ENCODE peak calls at places on chromosome 21, in nine cellular contexts. D, O, I, Q, X, G, S, W and U are unnamed samples.

GRCh38 chr21:38351961-38352521 is 95.2 kb downstream of the KCNJ15 start:
- DNase-seq in D (no peak), O (no peak), I (peak), Q (peak), X (no peak), G (no peak), S (peak), W (no peak), U (peak)

GRCh38 chr21:41210405-41211040 is 42.6 kb downstream of the BACE2 start:
- DNase-seq in D (peak), O (no peak), I (no peak), Q (no peak), X (no peak), G (no peak), S (no peak), W (no peak), U (peak)

GRCh38 chr21:29654203-29654602 is 285.6 kb downstream of the GRIK1 start:
- DNase-seq in D (no peak), O (no peak), I (no peak), Q (no peak), X (no peak), G (no peak), S (no peak), W (no peak), U (no peak)

GRCh38 chr21:18801468-18801867 is 397.9 kb upstream of the TMPRSS15 start:
- DNase-seq in D (no peak), O (no peak), I (no peak), Q (no peak), X (no peak), G (no peak), S (no peak), W (no peak), U (peak)

GRCh38 chr21:45889961-45890360 is 91.6 kb upstream of the COL6A1 start:
- DNase-seq in D (peak), O (no peak), I (peak), Q (no peak), X (no peak), G (no peak), S (no peak), W (no peak), U (no peak)

GRCh38 chr21:46477765-46478164 is 19.1 kb downstream of the DIP2A start:
- DNase-seq in D (no peak), O (no peak), I (peak), Q (no peak), X (no peak), G (no peak), S (no peak), W (no peak), U (peak)

GRCh38 chr21:16634522-16634914 is 878.3 kb upstream of the CXADR start:
- DNase-seq in D (no peak), O (no peak), I (no peak), Q (no peak), X (no peak), G (no peak), S (no peak), W (no peak), U (no peak)

GRCh38 chr21:36499578-36500471 is 19.9 kb upstream of the CLDN14 start:
- DNase-seq in D (no peak), O (no peak), I (peak), Q (peak), X (no peak), G (peak), S (no peak), W (no peak), U (peak)

GRCh38 chr21:25350056-25350455 is 257.2 kb downstream of the MRPL39 start:
- DNase-seq in D (peak), O (no peak), I (peak), Q (no peak), X (no peak), G (no peak), S (no peak), W (no peak), U (peak)

GRCh38 chr21:46385846-46386725 is 62.1 kb downstream of the PCNT start:
- DNase-seq in D (no peak), O (no peak), I (peak), Q (no peak), X (no peak), G (no peak), S (no peak), W (no peak), U (peak)

GRCh38 chr21:34692458-34693020 is 23.7 kb downstream of the CLIC6 start:
- DNase-seq in D (no peak), O (no peak), I (no peak), Q (no peak), X (no peak), G (no peak), S (no peak), W (no peak), U (no peak)

GRCh38 chr21:34733866-34734265 is 65.1 kb downstream of the CLIC6 start:
- DNase-seq in D (no peak), O (no peak), I (no peak), Q (no peak), X (no peak), G (no peak), S (no peak), W (no peak), U (no peak)

GRCh38 chr21:36747815-36748381 is 49.0 kb downstream of the SIM2 start:
- DNase-seq in D (peak), O (no peak), I (peak), Q (no peak), X (no peak), G (peak), S (no peak), W (no peak), U (peak)

GRCh38 chr21:29196021-29196663 is 65.7 kb downstream of the MAP3K7CL start:
- DNase-seq in D (no peak), O (peak), I (peak), Q (peak), X (peak), G (no peak), S (no peak), W (peak), U (peak)

GRCh38 chr21:29403922-29404538 is 105.3 kb downstream of the BACH1 start:
- DNase-seq in D (no peak), O (peak), I (peak), Q (no peak), X (no peak), G (peak), S (peak), W (no peak), U (no peak)

GRCh38 chr21:15764878-15765277 is 35.1 kb downstream of the USP25 start:
- DNase-seq in D (no peak), O (no peak), I (no peak), Q (no peak), X (no peak), G (no peak), S (no peak), W (no peak), U (no peak)

GRCh38 chr21:46325073-46325912 is 1.3 kb downstream of the PCNT start:
- DNase-seq in D (peak), O (peak), I (peak), Q (no peak), X (no peak), G (peak), S (no peak), W (no peak), U (peak)

GRCh38 chr21:38938343-38938742 is 132.6 kb downstream of the ETS2 start:
- DNase-seq in D (peak), O (no peak), I (peak), Q (no peak), X (no peak), G (no peak), S (no peak), W (no peak), U (peak)

GRCh38 chr21:35395728-35396127 is 346.6 kb upstream of the RUNX1 start:
- DNase-seq in D (no peak), O (no peak), I (no peak), Q (no peak), X (no peak), G (no peak), S (no peak), W (no peak), U (peak)

GRCh38 chr21:26148071-26148470 is 22.5 kb downstream of the APP start:
- DNase-seq in D (peak), O (no peak), I (no peak), Q (no peak), X (no peak), G (no peak), S (no peak), W (no peak), U (peak)

GRCh38 chr21:18368193-18368592 is 35.4 kb downstream of the TMPRSS15 start:
- DNase-seq in D (no peak), O (no peak), I (no peak), Q (no peak), X (no peak), G (no peak), S (no peak), W (no peak), U (peak)

GRCh38 chr21:22842875-22843274 is 1844.7 kb downstream of the NCAM2 start:
- DNase-seq in D (peak), O (no peak), I (no peak), Q (no peak), X (no peak), G (no peak), S (no peak), W (no peak), U (no peak)

GRCh38 chr21:38912355-38912619 is 106.6 kb downstream of the ETS2 start:
- DNase-seq in D (no peak), O (no peak), I (no peak), Q (no peak), X (no peak), G (no peak), S (no peak), W (no peak), U (no peak)

GRCh38 chr21:45542242-45542666 is at the start of gene SLC19A1:
- DNase-seq in D (peak), O (peak), I (peak), Q (no peak), X (peak), G (peak), S (no peak), W (no peak), U (peak)

GRCh38 chr21:38455403-38455802 is 42.9 kb downstream of the ERG start:
- DNase-seq in D (no peak), O (no peak), I (no peak), Q (no peak), X (no peak), G (no peak), S (no peak), W (no peak), U (no peak)

GRCh38 chr21:46157987-46158451 is 2.6 kb upstream of the FTCD start:
- DNase-seq in D (no peak), O (no peak), I (no peak), Q (no peak), X (no peak), G (peak), S (no peak), W (no peak), U (no peak)

GRCh38 chr21:46208761-46209721 is 19.5 kb downstream of the LSS start:
- DNase-seq in D (no peak), O (no peak), I (no peak), Q (no peak), X (no peak), G (peak), S (no peak), W (no peak), U (no peak)

GRCh38 chr21:36159356-36159921 is 2.8 kb downstream of the DOP1B start:
- DNase-seq in D (no peak), O (no peak), I (peak), Q (no peak), X (no peak), G (no peak), S (no peak), W (no peak), U (no peak)

GRCh38 chr21:32257952-32258785 is 20.7 kb downstream of the MIS18A start:
- DNase-seq in D (peak), O (peak), I (peak), Q (no peak), X (no peak), G (no peak), S (peak), W (peak), U (peak)

GRCh38 chr21:37936010-37936785 is 19.9 kb upstream of the KCNJ6 start:
- DNase-seq in D (no peak), O (no peak), I (no peak), Q (no peak), X (no peak), G (no peak), S (no peak), W (no peak), U (no peak)

GRCh38 chr21:9753943-9754342 is 767.4 kb upstream of the TPTE start:
- DNase-seq in D (no peak), O (no peak), I (no peak), Q (no peak), X (no peak), G (no peak), S (no peak), W (no peak), U (no peak)

GRCh38 chr21:37219766-37220432 is 47.2 kb downstream of the VPS26C start:
- DNase-seq in D (no peak), O (no peak), I (peak), Q (no peak), X (peak), G (no peak), S (no peak), W (no peak), U (peak)

GRCh38 chr21:20265704-20266368 is 732.4 kb upstream of the NCAM2 start:
- DNase-seq in D (no peak), O (no peak), I (no peak), Q (no peak), X (no peak), G (no peak), S (no peak), W (no peak), U (no peak)

GRCh38 chr21:31184462-31184861 is 146.2 kb upstream of the KRTAP19-8 start:
- DNase-seq in D (no peak), O (no peak), I (no peak), Q (no peak), X (peak), G (no peak), S (no peak), W (no peak), U (no peak)

GRCh38 chr21:33265664-33266049 is 510 bp upstream of the IL10RB start:
- DNase-seq in D (peak), O (peak), I (peak), Q (no peak), X (peak), G (peak), S (no peak), W (no peak), U (peak)
- TF ChIP-seq CTCF in D (no peak), O (no peak), I (no peak), Q (no peak), X (no peak), G (no peak), S (no peak), W (no peak), U (no peak)

GRCh38 chr21:44349416-44349846 is 4.0 kb upstream of the TRPM2 start:
- DNase-seq in D (no peak), O (no peak), I (no peak), Q (no peak), X (no peak), G (peak), S (no peak), W (no peak), U (no peak)
- H3K4me3 ChIP-seq in D (no peak), O (no peak), I (no peak), Q (no peak), X (no peak), G (no peak), S (no peak), W (no peak), U (no peak)

GRCh38 chr21:42309753-42310213 is 5.4 kb downstream of the TFF3 start:
- DNase-seq in D (peak), O (peak), I (peak), Q (no peak), X (peak), G (peak), S (peak), W (peak), U (peak)
- TF ChIP-seq CTCF in D (peak), O (peak), I (peak), Q (peak), X (peak), G (peak), S (peak), W (peak), U (peak)

GRCh38 chr21:40095477-40095876 is 228.2 kb downstream of the PCP4 start:
- DNase-seq in D (no peak), O (no peak), I (no peak), Q (no peak), X (no peak), G (no peak), S (no peak), W (no peak), U (no peak)
- H3K4me3 ChIP-seq in D (no peak), O (no peak), I (no peak), Q (no peak), X (no peak), G (no peak), S (no peak), W (no peak), U (no peak)